ENCODE peak calls at places on chromosomes 5 and 9, in seven cellular contexts. K, S, P, I, O, Q and T are unnamed samples.

GRCh38 chr9:22210262-22210661 is 201.2 kb upstream of the CDKN2B start:
- DNase-seq in P (no peak), I (no peak), O (no peak), K (no peak), Q (no peak), S (no peak), T (no peak)

GRCh38 chr5:15598294-15598902 is 98.4 kb downstream of the FBXL7 start:
- DNase-seq in S (peak; percentile 23), O (peak; percentile 54), K (no peak), Q (no peak), P (no peak), I (peak; percentile 28), T (no peak)

GRCh38 chr9:2599896-2600295 is 21.7 kb upstream of the VLDLR start:
- DNase-seq in Q (no peak), K (no peak), P (no peak), I (no peak), O (no peak), S (no peak), T (no peak)

GRCh38 chr5:9170026-9170425 is 375.8 kb downstream of the SEMA5A start:
- DNase-seq in P (no peak), O (no peak), K (no peak), S (no peak), Q (no peak), I (no peak), T (no peak)

GRCh38 chr5:59182722-59183121 is 599.8 kb downstream of the RAB3C start:
- DNase-seq in I (no peak), O (peak; percentile 15), P (no peak), Q (no peak), S (no peak), K (no peak), T (no peak)

GRCh38 chr9:79984429-79985067 is 412.8 kb downstream of the TLE4 start:
- DNase-seq in O (no peak), K (no peak), S (no peak), Q (no peak), P (no peak), I (peak; percentile 12), T (no peak)

GRCh38 chr9:33162721-33163311 is 4.3 kb downstream of the B4GALT1 start:
- DNase-seq in I (no peak), S (no peak), K (peak; percentile 17), Q (peak; percentile 74), O (no peak), P (no peak), T (no peak)

GRCh38 chr5:77138981-77139380 is 51.9 kb upstream of the ZBED3 start:
- DNase-seq in P (no peak), I (peak; percentile 13), S (no peak), K (no peak), O (peak; percentile 16), Q (peak; percentile 67), T (no peak)

GRCh38 chr9:125493384-125493783 is 213.6 kb downstream of the MAPKAP1 start:
- DNase-seq in S (no peak), K (no peak), O (no peak), I (no peak), P (no peak), Q (no peak), T (no peak)

GRCh38 chr5:135114759-135115158 is 80.7 kb upstream of the PITX1 start:
- DNase-seq in S (no peak), I (no peak), K (no peak), Q (no peak), O (no peak), P (no peak), T (no peak)

GRCh38 chr5:10459080-10460055 is 17.7 kb downstream of the ROPN1L start:
- DNase-seq in I (no peak), P (no peak), Q (no peak), S (no peak), K (no peak), O (no peak), T (no peak)

GRCh38 chr9:101791938-101792337 is 53.5 kb upstream of the GRIN3A start:
- DNase-seq in I (peak; percentile 22), Q (no peak), K (no peak), S (peak; percentile 29), O (peak; percentile 70), P (no peak), T (peak; percentile 14)

GRCh38 chr9:111474385-111474784 is 9.8 kb downstream of the ECPAS start:
- DNase-seq in K (no peak), S (no peak), Q (no peak), O (peak; percentile 14), P (no peak), I (no peak), T (no peak)

GRCh38 chr5:147949711-147950573 is 43.6 kb upstream of the C5orf46 start:
- DNase-seq in O (peak; percentile 49), Q (no peak), S (peak; percentile 41), K (no peak), P (no peak), I (peak; percentile 16), T (peak; percentile 9)

GRCh38 chr5:139272471-139273321 is 20.8 kb upstream of the MATR3 start:
- DNase-seq in S (peak; percentile 70), O (no peak), I (no peak), P (no peak), Q (no peak), K (no peak), T (no peak)

GRCh38 chr5:177997319-177997670 is 1.3 kb upstream of the PROP1 start:
- DNase-seq in Q (no peak), P (no peak), S (no peak), I (no peak), O (no peak), K (no peak), T (no peak)

GRCh38 chr5:31464081-31464480 is 67.8 kb downstream of the DROSHA start:
- DNase-seq in K (no peak), O (no peak), Q (no peak), P (no peak), S (no peak), I (no peak), T (no peak)

GRCh38 chr5:138974227-138975063 is 99.3 kb upstream of the LRRTM2 start:
- DNase-seq in K (peak; percentile 81), O (peak; percentile 34), P (no peak), S (no peak), I (no peak), Q (peak; percentile 62), T (peak; percentile 97)

GRCh38 chr5:54309237-54309636 is 1.1 kb downstream of the ARL15 start:
- DNase-seq in S (no peak), P (no peak), K (no peak), Q (no peak), I (no peak), O (peak; percentile 13), T (no peak)

GRCh38 chr5:159441441-159441840 is 111.2 kb upstream of the IL12B start:
- DNase-seq in O (peak; percentile 56), I (no peak), P (no peak), S (peak; percentile 61), K (peak; percentile 35), Q (no peak), T (no peak)

GRCh38 chr5:57386958-57387357 is 95.7 kb downstream of the ACTBL2 start:
- DNase-seq in Q (no peak), P (no peak), S (peak; percentile 12), K (no peak), O (peak; percentile 18), I (no peak), T (no peak)

GRCh38 chr5:181036816-181037364 is 3.2 kb upstream of the BTNL9 start:
- DNase-seq in K (no peak), I (no peak), Q (no peak), O (no peak), S (no peak), P (no peak), T (no peak)

GRCh38 chr9:129108083-129108804 is 2.3 kb downstream of the CRAT start:
- DNase-seq in K (no peak), I (no peak), S (no peak), O (no peak), Q (no peak), P (no peak), T (no peak)